ENCODE peak calls at places on chromosomes 5 and 9, in four cellular contexts. B is HEK293T, F is T follicular helper cell, I is astrocyte of the spinal cord. O is an unnamed sample.

GRCh38 chr9:78297672-78297961 is 692 bp downstream of the PSAT1 start:
- DNase-seq in I (peak), F (no peak), B (no peak), O (no peak)

GRCh38 chr9:653421-653820 is 188.1 kb upstream of the DMRT1 start:
- DNase-seq in B (no peak), F (no peak), I (no peak), O (no peak)

GRCh38 chr9:88530051-88530450 is 4.9 kb upstream of the NXNL2 start:
- DNase-seq in F (no peak), B (no peak), I (peak), O (no peak)

GRCh38 chr5:165844571-165844970 is 2339.2 kb downstream of the MAT2B start:
- DNase-seq in F (no peak), B (no peak), I (no peak), O (no peak)

GRCh38 chr5:173592050-173592669 is 24.3 kb downstream of the BOD1 start:
- DNase-seq in B (peak), F (no peak), I (no peak), O (no peak)

GRCh38 chr5:177354716-177355115 is 3.0 kb upstream of the RGS14 start:
- DNase-seq in I (no peak), F (no peak), B (no peak), O (no peak)

GRCh38 chr5:107293551-107293950 is 377.2 kb downstream of the EFNA5 start:
- DNase-seq in F (no peak), B (no peak), I (no peak), O (no peak)

GRCh38 chr9:33452828-33453271 is 5.5 kb upstream of the AQP3 start:
- DNase-seq in B (peak), I (peak), F (peak), O (peak)

GRCh38 chr9:123478967-123479602 is 123.1 kb downstream of the CRB2 start:
- DNase-seq in I (no peak), F (no peak), B (no peak), O (no peak)

GRCh38 chr5:157540707-157541451 is 34.7 kb downstream of the ADAM19 start:
- DNase-seq in I (peak), B (no peak), F (peak), O (peak)

GRCh38 chr9:10612649-10613398 is at the start of gene PTPRD:
- DNase-seq in B (peak), F (no peak), I (peak), O (no peak)

GRCh38 chr5:72268753-72269410 is 51.2 kb downstream of the MRPS27 start:
- DNase-seq in I (peak), F (peak), B (peak), O (no peak)

GRCh38 chr5:35026280-35026840 is 21.4 kb downstream of the AGXT2 start:
- DNase-seq in I (no peak), F (no peak), B (no peak), O (no peak)

GRCh38 chr5:55551904-55552303 is 17.1 kb upstream of the PLPP1 start:
- DNase-seq in I (no peak), F (no peak), B (no peak), O (no peak)

GRCh38 chr5:31719988-31720387 is 81.1 kb downstream of the PDZD2 start:
- DNase-seq in F (no peak), B (no peak), I (no peak), O (no peak)

GRCh38 chr5:133247881-133248642 is 196.2 kb downstream of the HSPA4 start:
- DNase-seq in I (peak), F (no peak), B (peak), O (no peak)

GRCh38 chr9:109497193-109498165 is 628 bp downstream of the PTPN3 start:
- DNase-seq in B (peak), I (no peak), F (no peak), O (no peak)

GRCh38 chr9:130219661-130220081 is 45.9 kb upstream of the HMCN2 start:
- DNase-seq in F (no peak), I (no peak), B (no peak), O (no peak)

GRCh38 chr5:6517494-6517893 is 68.8 kb downstream of the UBE2QL1 start:
- DNase-seq in I (no peak), B (no peak), F (no peak), O (no peak)

GRCh38 chr9:107249131-107249533 is 33.9 kb upstream of the RAD23B start:
- DNase-seq in I (peak), F (no peak), B (no peak), O (no peak)

GRCh38 chr5:38072295-38072694 is 186.1 kb upstream of the EGFLAM start:
- DNase-seq in B (no peak), F (no peak), I (no peak), O (no peak)

GRCh38 chr5:121160591-121160990 is 691.1 kb upstream of the FTMT start:
- DNase-seq in I (no peak), F (no peak), B (no peak), O (no peak)

GRCh38 chr9:123312306-123312877 is 43.6 kb upstream of the CRB2 start:
- DNase-seq in I (no peak), B (no peak), F (no peak), O (no peak)

GRCh38 chr5:168346417-168346816 is 55.0 kb downstream of the WWC1 start:
- DNase-seq in F (no peak), B (no peak), I (no peak), O (no peak)

GRCh38 chr5:16234598-16234997 is 55.0 kb upstream of the MARCHF11 start:
- DNase-seq in I (no peak), F (no peak), B (no peak), O (no peak)

GRCh38 chr5:137234973-137235943 is 263.9 kb downstream of the SPOCK1 start:
- DNase-seq in B (no peak), F (no peak), I (peak), O (no peak)

GRCh38 chr5:173542964-173543363 is 73.5 kb downstream of the BOD1 start:
- DNase-seq in I (no peak), B (no peak), F (no peak), O (no peak)

GRCh38 chr9:137087409-137087925 is 682 bp downstream of the MAN1B1 start:
- DNase-seq in F (no peak), B (no peak), I (no peak), O (no peak)

GRCh38 chr5:33903118-33903517 is 11.3 kb upstream of the ADAMTS12 start:
- DNase-seq in I (no peak), B (no peak), F (no peak), O (no peak)

GRCh38 chr9:87343816-87344438 is 153.7 kb upstream of the DAPK1 start:
- DNase-seq in I (no peak), F (no peak), B (no peak), O (no peak)

GRCh38 chr5:95910521-95910920 is 51.1 kb downstream of the ELL2 start:
- DNase-seq in I (no peak), B (no peak), F (no peak), O (no peak)

GRCh38 chr9:33988219-33988890 is 60.3 kb downstream of the UBAP2 start:
- DNase-seq in F (no peak), I (no peak), B (no peak), O (no peak)

GRCh38 chr5:32030686-32031478 is 143.2 kb downstream of the GOLPH3 start:
- DNase-seq in F (no peak), B (no peak), I (no peak), O (no peak)

GRCh38 chr5:6827815-6828214 is 114.6 kb downstream of the TENT4A start:
- DNase-seq in F (peak), I (no peak), B (no peak), O (peak)

GRCh38 chr9:3906437-3907213 is 380.8 kb upstream of the RFX3 start:
- DNase-seq in B (no peak), F (no peak), I (peak), O (no peak)

GRCh38 chr5:73856972-73857371 is 231.0 kb downstream of the ARHGEF28 start:
- DNase-seq in I (no peak), B (no peak), F (no peak), O (no peak)

GRCh38 chr5:42951847-42952411 is 88.2 kb downstream of the ANXA2R start:
- DNase-seq in I (peak), F (peak), B (no peak), O (peak)

GRCh38 chr5:16345454-16345853 is 120.1 kb downstream of the ZNF622 start:
- DNase-seq in I (no peak), B (no peak), F (no peak), O (no peak)

GRCh38 chr9:92600742-92601261 is 65.0 kb upstream of the ECM2 start:
- DNase-seq in I (peak), F (no peak), B (no peak), O (no peak)